ENCODE peak calls at places on chromosomes 4 and X, in five cellular contexts. One of them, this sample, is unnamed.
A peak's percentile ranks its signal among the peaks of the same experiment; 100 is the strongest.

GRCh38 chr4:123659759-123660158 is 263.2 kb downstream of the SPRY1 start:
- DNase-seq in NCI-H1092 treated with DMSO at 0.1 percent for 48 hours: no peak
- DNase-seq in activated CD4-positive, alpha-beta T cell treated with anti-CD3 and anti-CD28 coated beads, Interleukin-2, amount 50 U/mL, for 48 hours: no peak
- DNase-seq in stimulated activated CD8-positive, alpha-beta memory T cell treated with anti-CD3 and anti-CD28 coated beads, Interleukin-7, amount 100 ng/mL, for 1 hour: no peak
- DNase-seq in ELR: peak; percentile 14
- DNase-seq in this sample: no peak

GRCh38 chr4:43763029-43763610 is 685.5 kb downstream of the KCTD8 start:
- DNase-seq in activated CD4-positive, alpha-beta T cell treated with anti-CD3 and anti-CD28 coated beads, Interleukin-2, amount 50 U/mL, for 48 hours: no peak
- DNase-seq in ELR: peak; percentile 18
- DNase-seq in stimulated activated CD8-positive, alpha-beta memory T cell treated with anti-CD3 and anti-CD28 coated beads, Interleukin-7, amount 100 ng/mL, for 1 hour: no peak
- DNase-seq in NCI-H1092 treated with DMSO at 0.1 percent for 48 hours: no peak
- DNase-seq in this sample: no peak

GRCh38 chrX:51743179-51743957 is at the start of gene GSPT2:
- DNase-seq in NCI-H1092 treated with DMSO at 0.1 percent for 48 hours: peak; percentile 78
- DNase-seq in ELR: peak; percentile 68
- DNase-seq in stimulated activated CD8-positive, alpha-beta memory T cell treated with anti-CD3 and anti-CD28 coated beads, Interleukin-7, amount 100 ng/mL, for 1 hour: peak; percentile 14
- DNase-seq in activated CD4-positive, alpha-beta T cell treated with anti-CD3 and anti-CD28 coated beads, Interleukin-2, amount 50 U/mL, for 48 hours: peak; percentile 62
- DNase-seq in this sample: peak; percentile 68

GRCh38 chr4:127698789-127699200 is 31.4 kb upstream of the SLC25A31 start:
- DNase-seq in NCI-H1092 treated with DMSO at 0.1 percent for 48 hours: no peak
- DNase-seq in stimulated activated CD8-positive, alpha-beta memory T cell treated with anti-CD3 and anti-CD28 coated beads, Interleukin-7, amount 100 ng/mL, for 1 hour: no peak
- DNase-seq in activated CD4-positive, alpha-beta T cell treated with anti-CD3 and anti-CD28 coated beads, Interleukin-2, amount 50 U/mL, for 48 hours: no peak
- DNase-seq in ELR: peak; percentile 92
- DNase-seq in this sample: no peak

GRCh38 chr4:156556326-156556725 is 415.3 kb downstream of the PDGFC start:
- DNase-seq in stimulated activated CD8-positive, alpha-beta memory T cell treated with anti-CD3 and anti-CD28 coated beads, Interleukin-7, amount 100 ng/mL, for 1 hour: no peak
- DNase-seq in ELR: peak; percentile 30
- DNase-seq in activated CD4-positive, alpha-beta T cell treated with anti-CD3 and anti-CD28 coated beads, Interleukin-2, amount 50 U/mL, for 48 hours: no peak
- DNase-seq in NCI-H1092 treated with DMSO at 0.1 percent for 48 hours: no peak
- DNase-seq in this sample: no peak

GRCh38 chr4:71241467-71242401 is 97.1 kb upstream of the SLC4A4 start:
- DNase-seq in NCI-H1092 treated with DMSO at 0.1 percent for 48 hours: peak; percentile 43
- DNase-seq in ELR: no peak
- DNase-seq in stimulated activated CD8-positive, alpha-beta memory T cell treated with anti-CD3 and anti-CD28 coated beads, Interleukin-7, amount 100 ng/mL, for 1 hour: no peak
- DNase-seq in activated CD4-positive, alpha-beta T cell treated with anti-CD3 and anti-CD28 coated beads, Interleukin-2, amount 50 U/mL, for 48 hours: no peak
- DNase-seq in this sample: peak; percentile 61

GRCh38 chr4:76989391-76990061 is 40.0 kb downstream of the SEPTIN11 start:
- DNase-seq in stimulated activated CD8-positive, alpha-beta memory T cell treated with anti-CD3 and anti-CD28 coated beads, Interleukin-7, amount 100 ng/mL, for 1 hour: peak; percentile 23
- DNase-seq in NCI-H1092 treated with DMSO at 0.1 percent for 48 hours: no peak
- DNase-seq in ELR: no peak
- DNase-seq in activated CD4-positive, alpha-beta T cell treated with anti-CD3 and anti-CD28 coated beads, Interleukin-2, amount 50 U/mL, for 48 hours: peak; percentile 34
- DNase-seq in this sample: no peak

GRCh38 chrX:115367956-115368355 is 78.4 kb downstream of the LUZP4 start:
- DNase-seq in NCI-H1092 treated with DMSO at 0.1 percent for 48 hours: no peak
- DNase-seq in ELR: peak; percentile 43
- DNase-seq in activated CD4-positive, alpha-beta T cell treated with anti-CD3 and anti-CD28 coated beads, Interleukin-2, amount 50 U/mL, for 48 hours: no peak
- DNase-seq in stimulated activated CD8-positive, alpha-beta memory T cell treated with anti-CD3 and anti-CD28 coated beads, Interleukin-7, amount 100 ng/mL, for 1 hour: no peak
- DNase-seq in this sample: no peak

GRCh38 chr4:165201806-165202205 is 5.6 kb upstream of the KLHL2 start:
- DNase-seq in ELR: no peak
- DNase-seq in activated CD4-positive, alpha-beta T cell treated with anti-CD3 and anti-CD28 coated beads, Interleukin-2, amount 50 U/mL, for 48 hours: no peak
- DNase-seq in NCI-H1092 treated with DMSO at 0.1 percent for 48 hours: no peak
- DNase-seq in stimulated activated CD8-positive, alpha-beta memory T cell treated with anti-CD3 and anti-CD28 coated beads, Interleukin-7, amount 100 ng/mL, for 1 hour: no peak
- DNase-seq in this sample: no peak

GRCh38 chr4:44928062-44928380 is 201.7 kb upstream of the GNPDA2 start:
- DNase-seq in activated CD4-positive, alpha-beta T cell treated with anti-CD3 and anti-CD28 coated beads, Interleukin-2, amount 50 U/mL, for 48 hours: no peak
- DNase-seq in stimulated activated CD8-positive, alpha-beta memory T cell treated with anti-CD3 and anti-CD28 coated beads, Interleukin-7, amount 100 ng/mL, for 1 hour: no peak
- DNase-seq in NCI-H1092 treated with DMSO at 0.1 percent for 48 hours: no peak
- DNase-seq in ELR: no peak
- DNase-seq in this sample: no peak

GRCh38 chr4:75327804-75328512 is 186.2 kb downstream of the RCHY1 start:
- DNase-seq in ELR: no peak
- DNase-seq in NCI-H1092 treated with DMSO at 0.1 percent for 48 hours: no peak
- DNase-seq in stimulated activated CD8-positive, alpha-beta memory T cell treated with anti-CD3 and anti-CD28 coated beads, Interleukin-7, amount 100 ng/mL, for 1 hour: no peak
- DNase-seq in activated CD4-positive, alpha-beta T cell treated with anti-CD3 and anti-CD28 coated beads, Interleukin-2, amount 50 U/mL, for 48 hours: no peak
- DNase-seq in this sample: no peak

GRCh38 chr4:120443111-120443510 is 376.5 kb upstream of the MAD2L1 start:
- DNase-seq in activated CD4-positive, alpha-beta T cell treated with anti-CD3 and anti-CD28 coated beads, Interleukin-2, amount 50 U/mL, for 48 hours: no peak
- DNase-seq in NCI-H1092 treated with DMSO at 0.1 percent for 48 hours: no peak
- DNase-seq in ELR: no peak
- DNase-seq in stimulated activated CD8-positive, alpha-beta memory T cell treated with anti-CD3 and anti-CD28 coated beads, Interleukin-7, amount 100 ng/mL, for 1 hour: no peak
- DNase-seq in this sample: no peak

GRCh38 chrX:10660171-10660570 is 39.8 kb upstream of the MID1 start:
- DNase-seq in activated CD4-positive, alpha-beta T cell treated with anti-CD3 and anti-CD28 coated beads, Interleukin-2, amount 50 U/mL, for 48 hours: no peak
- DNase-seq in NCI-H1092 treated with DMSO at 0.1 percent for 48 hours: no peak
- DNase-seq in stimulated activated CD8-positive, alpha-beta memory T cell treated with anti-CD3 and anti-CD28 coated beads, Interleukin-7, amount 100 ng/mL, for 1 hour: no peak
- DNase-seq in ELR: no peak
- DNase-seq in this sample: no peak

GRCh38 chrX:67544871-67545771 is 1.3 kb downstream of the AR start:
- DNase-seq in NCI-H1092 treated with DMSO at 0.1 percent for 48 hours: no peak
- DNase-seq in ELR: peak; percentile 65
- DNase-seq in stimulated activated CD8-positive, alpha-beta memory T cell treated with anti-CD3 and anti-CD28 coated beads, Interleukin-7, amount 100 ng/mL, for 1 hour: no peak
- DNase-seq in activated CD4-positive, alpha-beta T cell treated with anti-CD3 and anti-CD28 coated beads, Interleukin-2, amount 50 U/mL, for 48 hours: peak; percentile 0
- DNase-seq in this sample: no peak

GRCh38 chrX:70808942-70809940 is 99.3 kb downstream of the TEX11 start:
- DNase-seq in stimulated activated CD8-positive, alpha-beta memory T cell treated with anti-CD3 and anti-CD28 coated beads, Interleukin-7, amount 100 ng/mL, for 1 hour: no peak
- DNase-seq in activated CD4-positive, alpha-beta T cell treated with anti-CD3 and anti-CD28 coated beads, Interleukin-2, amount 50 U/mL, for 48 hours: no peak
- DNase-seq in ELR: no peak
- DNase-seq in NCI-H1092 treated with DMSO at 0.1 percent for 48 hours: no peak
- DNase-seq in this sample: no peak

GRCh38 chr4:158861766-158862165 is 92.9 kb downstream of the FNIP2 start:
- DNase-seq in activated CD4-positive, alpha-beta T cell treated with anti-CD3 and anti-CD28 coated beads, Interleukin-2, amount 50 U/mL, for 48 hours: no peak
- DNase-seq in ELR: peak; percentile 5
- DNase-seq in NCI-H1092 treated with DMSO at 0.1 percent for 48 hours: no peak
- DNase-seq in stimulated activated CD8-positive, alpha-beta memory T cell treated with anti-CD3 and anti-CD28 coated beads, Interleukin-7, amount 100 ng/mL, for 1 hour: no peak
- DNase-seq in this sample: no peak

GRCh38 chrX:88244066-88244465 is 503.0 kb upstream of the CPXCR1 start:
- DNase-seq in stimulated activated CD8-positive, alpha-beta memory T cell treated with anti-CD3 and anti-CD28 coated beads, Interleukin-7, amount 100 ng/mL, for 1 hour: no peak
- DNase-seq in NCI-H1092 treated with DMSO at 0.1 percent for 48 hours: no peak
- DNase-seq in ELR: no peak
- DNase-seq in activated CD4-positive, alpha-beta T cell treated with anti-CD3 and anti-CD28 coated beads, Interleukin-2, amount 50 U/mL, for 48 hours: no peak
- DNase-seq in this sample: no peak

GRCh38 chr4:127425911-127426310 is 206.8 kb upstream of the INTU start:
- DNase-seq in activated CD4-positive, alpha-beta T cell treated with anti-CD3 and anti-CD28 coated beads, Interleukin-2, amount 50 U/mL, for 48 hours: no peak
- DNase-seq in NCI-H1092 treated with DMSO at 0.1 percent for 48 hours: no peak
- DNase-seq in stimulated activated CD8-positive, alpha-beta memory T cell treated with anti-CD3 and anti-CD28 coated beads, Interleukin-7, amount 100 ng/mL, for 1 hour: no peak
- DNase-seq in ELR: no peak
- DNase-seq in this sample: peak; percentile 6

GRCh38 chrX:132837126-132837525 is 121.3 kb downstream of the HS6ST2 start:
- DNase-seq in ELR: no peak
- DNase-seq in activated CD4-positive, alpha-beta T cell treated with anti-CD3 and anti-CD28 coated beads, Interleukin-2, amount 50 U/mL, for 48 hours: no peak
- DNase-seq in NCI-H1092 treated with DMSO at 0.1 percent for 48 hours: no peak
- DNase-seq in stimulated activated CD8-positive, alpha-beta memory T cell treated with anti-CD3 and anti-CD28 coated beads, Interleukin-7, amount 100 ng/mL, for 1 hour: no peak
- DNase-seq in this sample: no peak

GRCh38 chr4:19030536-19030935 is 1009.0 kb upstream of the LCORL start:
- DNase-seq in ELR: no peak
- DNase-seq in stimulated activated CD8-positive, alpha-beta memory T cell treated with anti-CD3 and anti-CD28 coated beads, Interleukin-7, amount 100 ng/mL, for 1 hour: no peak
- DNase-seq in activated CD4-positive, alpha-beta T cell treated with anti-CD3 and anti-CD28 coated beads, Interleukin-2, amount 50 U/mL, for 48 hours: no peak
- DNase-seq in NCI-H1092 treated with DMSO at 0.1 percent for 48 hours: no peak
- DNase-seq in this sample: no peak

GRCh38 chrX:95760356-95760755 is 924.3 kb upstream of the DIAPH2 start:
- DNase-seq in NCI-H1092 treated with DMSO at 0.1 percent for 48 hours: no peak
- DNase-seq in activated CD4-positive, alpha-beta T cell treated with anti-CD3 and anti-CD28 coated beads, Interleukin-2, amount 50 U/mL, for 48 hours: no peak
- DNase-seq in ELR: no peak
- DNase-seq in stimulated activated CD8-positive, alpha-beta memory T cell treated with anti-CD3 and anti-CD28 coated beads, Interleukin-7, amount 100 ng/mL, for 1 hour: no peak
- DNase-seq in this sample: no peak

GRCh38 chrX:23332888-23333821 is 1.5 kb upstream of the PTCHD1 start:
- DNase-seq in stimulated activated CD8-positive, alpha-beta memory T cell treated with anti-CD3 and anti-CD28 coated beads, Interleukin-7, amount 100 ng/mL, for 1 hour: no peak
- DNase-seq in NCI-H1092 treated with DMSO at 0.1 percent for 48 hours: no peak
- DNase-seq in ELR: no peak
- DNase-seq in activated CD4-positive, alpha-beta T cell treated with anti-CD3 and anti-CD28 coated beads, Interleukin-2, amount 50 U/mL, for 48 hours: no peak
- DNase-seq in this sample: peak; percentile 9

GRCh38 chr4:16569790-16570189 is 328.7 kb downstream of the LDB2 start:
- DNase-seq in activated CD4-positive, alpha-beta T cell treated with anti-CD3 and anti-CD28 coated beads, Interleukin-2, amount 50 U/mL, for 48 hours: no peak
- DNase-seq in ELR: no peak
- DNase-seq in stimulated activated CD8-positive, alpha-beta memory T cell treated with anti-CD3 and anti-CD28 coated beads, Interleukin-7, amount 100 ng/mL, for 1 hour: no peak
- DNase-seq in NCI-H1092 treated with DMSO at 0.1 percent for 48 hours: no peak
- DNase-seq in this sample: no peak

GRCh38 chr4:108851346-108851745 is 88.5 kb upstream of the ETNPPL start:
- DNase-seq in stimulated activated CD8-positive, alpha-beta memory T cell treated with anti-CD3 and anti-CD28 coated beads, Interleukin-7, amount 100 ng/mL, for 1 hour: no peak
- DNase-seq in activated CD4-positive, alpha-beta T cell treated with anti-CD3 and anti-CD28 coated beads, Interleukin-2, amount 50 U/mL, for 48 hours: no peak
- DNase-seq in NCI-H1092 treated with DMSO at 0.1 percent for 48 hours: no peak
- DNase-seq in ELR: no peak
- DNase-seq in this sample: no peak

GRCh38 chr4:181939199-181939945 is 303.8 kb upstream of the TENM3 start:
- DNase-seq in ELR: no peak
- DNase-seq in NCI-H1092 treated with DMSO at 0.1 percent for 48 hours: no peak
- DNase-seq in activated CD4-positive, alpha-beta T cell treated with anti-CD3 and anti-CD28 coated beads, Interleukin-2, amount 50 U/mL, for 48 hours: no peak
- DNase-seq in stimulated activated CD8-positive, alpha-beta memory T cell treated with anti-CD3 and anti-CD28 coated beads, Interleukin-7, amount 100 ng/mL, for 1 hour: no peak
- DNase-seq in this sample: no peak

GRCh38 chr4:87844476-87844875 is 11.7 kb downstream of the MEPE start:
- DNase-seq in ELR: peak; percentile 29
- DNase-seq in activated CD4-positive, alpha-beta T cell treated with anti-CD3 and anti-CD28 coated beads, Interleukin-2, amount 50 U/mL, for 48 hours: no peak
- DNase-seq in NCI-H1092 treated with DMSO at 0.1 percent for 48 hours: no peak
- DNase-seq in stimulated activated CD8-positive, alpha-beta memory T cell treated with anti-CD3 and anti-CD28 coated beads, Interleukin-7, amount 100 ng/mL, for 1 hour: no peak
- DNase-seq in this sample: no peak

GRCh38 chrX:40209951-40210617 is 112.3 kb upstream of the BCOR start:
- DNase-seq in stimulated activated CD8-positive, alpha-beta memory T cell treated with anti-CD3 and anti-CD28 coated beads, Interleukin-7, amount 100 ng/mL, for 1 hour: no peak
- DNase-seq in activated CD4-positive, alpha-beta T cell treated with anti-CD3 and anti-CD28 coated beads, Interleukin-2, amount 50 U/mL, for 48 hours: no peak
- DNase-seq in ELR: peak; percentile 69
- DNase-seq in NCI-H1092 treated with DMSO at 0.1 percent for 48 hours: no peak
- DNase-seq in this sample: no peak

GRCh38 chr4:165631912-165632311 is 241.1 kb upstream of the TLL1 start:
- DNase-seq in NCI-H1092 treated with DMSO at 0.1 percent for 48 hours: peak; percentile 97
- DNase-seq in ELR: no peak
- DNase-seq in stimulated activated CD8-positive, alpha-beta memory T cell treated with anti-CD3 and anti-CD28 coated beads, Interleukin-7, amount 100 ng/mL, for 1 hour: no peak
- DNase-seq in activated CD4-positive, alpha-beta T cell treated with anti-CD3 and anti-CD28 coated beads, Interleukin-2, amount 50 U/mL, for 48 hours: no peak
- DNase-seq in this sample: peak; percentile 10

GRCh38 chr4:126778348-126778747 is 854.4 kb upstream of the INTU start:
- DNase-seq in activated CD4-positive, alpha-beta T cell treated with anti-CD3 and anti-CD28 coated beads, Interleukin-2, amount 50 U/mL, for 48 hours: no peak
- DNase-seq in NCI-H1092 treated with DMSO at 0.1 percent for 48 hours: no peak
- DNase-seq in ELR: peak; percentile 81
- DNase-seq in stimulated activated CD8-positive, alpha-beta memory T cell treated with anti-CD3 and anti-CD28 coated beads, Interleukin-7, amount 100 ng/mL, for 1 hour: no peak
- DNase-seq in this sample: no peak

GRCh38 chr4:169625886-169626285 is 5.5 kb downstream of the CLCN3 start:
- DNase-seq in stimulated activated CD8-positive, alpha-beta memory T cell treated with anti-CD3 and anti-CD28 coated beads, Interleukin-7, amount 100 ng/mL, for 1 hour: no peak
- DNase-seq in ELR: no peak
- DNase-seq in NCI-H1092 treated with DMSO at 0.1 percent for 48 hours: no peak
- DNase-seq in activated CD4-positive, alpha-beta T cell treated with anti-CD3 and anti-CD28 coated beads, Interleukin-2, amount 50 U/mL, for 48 hours: no peak
- DNase-seq in this sample: no peak

GRCh38 chr4:17336069-17336468 is 175.8 kb downstream of the QDPR start:
- DNase-seq in activated CD4-positive, alpha-beta T cell treated with anti-CD3 and anti-CD28 coated beads, Interleukin-2, amount 50 U/mL, for 48 hours: no peak
- DNase-seq in stimulated activated CD8-positive, alpha-beta memory T cell treated with anti-CD3 and anti-CD28 coated beads, Interleukin-7, amount 100 ng/mL, for 1 hour: no peak
- DNase-seq in NCI-H1092 treated with DMSO at 0.1 percent for 48 hours: no peak
- DNase-seq in ELR: no peak
- DNase-seq in this sample: no peak

This sample was measured in NCI-H345.